ENCODE peak calls at places on chromosomes 4 and X, in nine cellular contexts. O is transverse colon, K is body of pancreas, R is suprapubic skin, C is sigmoid colon, L is SJSA1, G is thoracic aorta, U is fibroblast of the aortic adventitia, D is HCT116. V is an unnamed sample.

GRCh38 chrX:16873106-16873505 is 2.9 kb upstream of the RBBP7 start:
- DNase-seq in O (no peak), K (no peak), R (no peak), C (no peak), L (no peak), G (no peak), U (no peak), D (no peak), V (no peak)

GRCh38 chrX:72002886-72003285 is 92.2 kb downstream of the NHSL2 start:
- DNase-seq in O (no peak), K (no peak), R (no peak), C (no peak), L (no peak), G (no peak), U (no peak), D (no peak), V (peak)

GRCh38 chr4:167114416-167114971 is 119.8 kb downstream of the SPOCK3 start:
- DNase-seq in O (no peak), K (no peak), R (no peak), C (no peak), L (no peak), G (no peak), U (peak), D (no peak), V (no peak)

GRCh38 chr4:135277116-135277979 is 1075.8 kb upstream of the PABPC4L start:
- DNase-seq in O (no peak), K (no peak), R (no peak), C (no peak), L (no peak), G (no peak), U (peak), D (no peak), V (no peak)

GRCh38 chrX:25131055-25131454 is 115.3 kb upstream of the ARX start:
- DNase-seq in O (no peak), K (no peak), R (no peak), C (no peak), L (no peak), G (no peak), U (no peak), D (no peak), V (no peak)

GRCh38 chr4:185215261-185215660 is 5.9 kb downstream of the SNX25 start:
- DNase-seq in O (no peak), K (no peak), R (no peak), C (no peak), L (no peak), G (no peak), U (no peak), D (no peak), V (no peak)

GRCh38 chrX:65668362-65669310 is 1.2 kb downstream of the MSN start:
- DNase-seq in O (peak), K (peak), R (peak), C (peak), L (peak), G (peak), U (peak), D (peak), V (peak)

GRCh38 chrX:44651347-44651746 is 108.7 kb upstream of the FUNDC1 start:
- DNase-seq in O (no peak), K (peak), R (no peak), C (no peak), L (no peak), G (no peak), U (no peak), D (peak), V (no peak)

GRCh38 chr4:8694651-8695151 is 102.1 kb downstream of the CPZ start:
- DNase-seq in O (peak), K (no peak), R (no peak), C (peak), L (no peak), G (no peak), U (no peak), D (no peak), V (no peak)

GRCh38 chr4:68369474-68369805 is 19.6 kb upstream of the YTHDC1 start:
- DNase-seq in O (no peak), K (peak), R (no peak), C (no peak), L (peak), G (no peak), U (no peak), D (peak), V (no peak)

GRCh38 chr4:183638436-183638835 is 20.5 kb downstream of the RWDD4 start:
- DNase-seq in O (no peak), K (no peak), R (no peak), C (no peak), L (peak), G (no peak), U (peak), D (no peak), V (no peak)

GRCh38 chrX:118152721-118153120 is 36.1 kb upstream of the KLHL13 start:
- DNase-seq in O (no peak), K (no peak), R (no peak), C (no peak), L (no peak), G (no peak), U (no peak), D (no peak), V (no peak)

GRCh38 chr4:40576651-40577480 is 52.8 kb downstream of the RBM47 start:
- DNase-seq in O (peak), K (peak), R (peak), C (peak), L (peak), G (peak), U (peak), D (peak), V (peak)

GRCh38 chr4:140980426-140981200 is 152.7 kb downstream of the RNF150 start:
- DNase-seq in O (no peak), K (no peak), R (no peak), C (no peak), L (no peak), G (no peak), U (no peak), D (no peak), V (no peak)

GRCh38 chrX:47172971-47173792 is 20.4 kb upstream of the UBA1 start:
- DNase-seq in O (no peak), K (no peak), R (peak), C (peak), L (no peak), G (no peak), U (no peak), D (no peak), V (no peak)

GRCh38 chr4:8855781-8856245 is 15.8 kb downstream of the HMX1 start:
- DNase-seq in O (no peak), K (no peak), R (no peak), C (no peak), L (no peak), G (no peak), U (no peak), D (no peak), V (no peak)

GRCh38 chr4:69760455-69760854 is at the start of gene SULT1B1:
- DNase-seq in O (peak), K (peak), R (no peak), C (no peak), L (no peak), G (no peak), U (peak), D (no peak), V (no peak)
- H3K4me3 ChIP-seq in O (peak), K (no peak), R (no peak), C (no peak), L (no peak), G (no peak), U (peak), D (no peak), V (no peak)

GRCh38 chrX:101219840-101220191 is 230 bp downstream of the DRP2 start:
- DNase-seq in O (no peak), K (no peak), R (no peak), C (no peak), L (no peak), G (no peak), U (peak), D (no peak), V (no peak)
- H3K4me3 ChIP-seq in O (no peak), K (no peak), R (no peak), C (peak), L (no peak), G (no peak), U (peak), D (no peak), V (no peak)

DNA sequence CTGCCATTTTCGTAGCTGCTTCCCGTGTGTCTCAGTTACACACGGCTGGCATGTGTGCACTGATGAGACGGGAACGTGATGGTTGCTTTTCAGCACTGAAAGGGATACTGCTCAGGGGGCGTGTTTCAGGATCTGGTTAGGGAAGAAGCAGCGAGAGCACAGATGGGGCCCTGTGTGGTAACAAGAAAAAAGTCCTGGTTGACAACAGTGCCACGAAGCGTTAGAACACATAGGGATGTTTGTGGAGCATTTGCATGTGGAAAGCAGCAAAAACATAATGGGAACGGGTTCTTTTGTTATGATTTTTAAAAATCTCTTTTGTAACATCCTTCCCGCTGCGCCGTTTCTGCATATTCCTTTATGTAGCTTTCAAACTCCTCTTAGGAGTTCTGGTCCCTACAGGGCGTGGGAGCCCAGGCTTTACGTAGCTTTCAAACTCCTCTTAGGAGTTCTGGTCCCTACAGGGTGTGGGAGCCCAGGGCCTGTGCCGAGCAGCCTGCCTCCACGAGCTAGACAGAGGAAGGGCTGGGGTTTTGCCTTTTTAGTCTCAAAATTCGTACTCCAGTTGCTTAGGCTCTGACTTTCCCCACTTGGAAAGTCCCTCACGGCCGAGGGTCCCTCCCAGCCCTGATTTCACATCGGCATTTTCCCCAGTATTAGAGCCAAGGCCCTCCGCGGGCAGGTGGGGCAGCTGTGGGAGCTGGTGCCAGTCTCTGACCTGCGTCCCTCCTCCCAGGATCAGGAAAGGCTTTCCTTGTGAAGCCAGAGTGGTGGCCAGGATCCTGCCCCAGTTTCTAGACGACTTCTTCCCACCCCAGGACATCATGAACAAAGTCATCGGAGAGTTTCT is 11.0 kb upstream of the MSANTD1 start:
- DNase-seq in O (no peak), K (no peak), R (no peak), C (no peak), L (no peak), G (no peak), U (no peak), D (no peak), V (no peak)
- H3K4me3 ChIP-seq in O (no peak), K (no peak), R (no peak), C (no peak), L (no peak), G (no peak), U (no peak), D (no peak), V (no peak)

DNA sequence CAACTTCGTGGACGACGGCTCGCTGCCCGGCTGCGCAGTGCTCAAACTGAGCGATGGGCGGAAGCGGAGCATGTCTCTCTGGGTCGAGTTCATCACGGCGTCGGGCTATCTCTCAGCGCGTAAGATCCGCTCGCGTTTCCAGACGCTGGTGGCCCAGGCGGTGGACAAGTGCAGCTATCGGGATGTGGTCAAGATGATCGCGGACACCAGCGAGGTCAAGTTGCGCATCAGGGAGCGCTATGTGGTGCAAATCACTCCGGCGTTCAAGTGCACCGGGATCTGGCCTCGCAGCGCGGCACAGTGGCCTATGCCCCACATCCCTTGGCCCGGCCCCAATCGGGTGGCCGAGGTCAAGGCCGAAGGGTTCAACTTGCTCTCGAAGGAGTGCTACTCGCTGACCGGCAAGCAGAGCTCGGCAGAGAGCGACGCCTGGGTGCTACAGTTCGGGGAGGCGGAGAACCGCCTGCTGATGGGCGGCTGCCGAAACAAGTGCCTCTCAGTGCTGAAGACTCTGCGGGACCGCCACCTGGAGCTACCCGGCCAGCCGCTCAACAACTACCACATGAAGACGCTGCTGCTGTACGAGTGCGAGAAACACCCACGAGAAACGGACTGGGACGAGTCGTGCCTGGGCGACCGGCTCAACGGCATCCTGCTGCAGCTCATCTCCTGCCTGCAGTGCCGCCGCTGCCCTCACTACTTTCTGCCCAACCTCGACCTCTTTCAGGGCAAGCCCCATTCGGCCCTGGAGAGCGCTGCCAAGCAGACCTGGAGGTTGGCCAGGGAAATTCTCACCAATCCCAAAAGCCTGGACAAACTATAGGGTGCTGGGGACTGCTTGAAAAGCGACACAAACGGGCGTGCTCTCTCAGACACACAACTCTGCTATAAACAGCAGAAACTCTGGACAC is 1.6 kb downstream of the MAB21L2 start:
- DNase-seq in O (peak), K (no peak), R (peak), C (peak), L (peak), G (no peak), U (no peak), D (no peak), V (no peak)
- H3K4me3 ChIP-seq in O (peak), K (no peak), R (peak), C (peak), L (peak), G (peak), U (peak), D (no peak), V (peak)

GRCh38 chr4:24816797-24817196 is 21.4 kb downstream of the SOD3 start:
- DNase-seq in O (no peak), K (no peak), R (no peak), C (no peak), L (no peak), G (no peak), U (no peak), D (no peak), V (no peak)
- H3K4me3 ChIP-seq in O (no peak), K (no peak), R (no peak), C (no peak), L (no peak), G (no peak), U (no peak), D (no peak), V (no peak)

GRCh38 chrX:10130354-10130753 is 26.4 kb upstream of the CLCN4 start:
- DNase-seq in O (no peak), K (no peak), R (no peak), C (no peak), L (no peak), G (no peak), U (no peak), D (no peak), V (no peak)
- H3K4me3 ChIP-seq in O (no peak), K (no peak), R (no peak), C (no peak), L (no peak), G (no peak), U (no peak), D (no peak), V (no peak)

GRCh38 chr4:7045961-7046921 is 3.1 kb downstream of the TADA2B start:
- DNase-seq in O (no peak), K (no peak), R (no peak), C (no peak), L (no peak), G (no peak), U (no peak), D (no peak), V (no peak)
- H3K4me3 ChIP-seq in O (no peak), K (no peak), R (peak), C (no peak), L (no peak), G (peak), U (no peak), D (no peak), V (no peak)

GRCh38 chr4:153927546-153927945 is 138.7 kb upstream of the SFRP2 start:
- DNase-seq in O (no peak), K (no peak), R (no peak), C (no peak), L (no peak), G (no peak), U (no peak), D (no peak), V (no peak)

GRCh38 chr4:153933851-153934688 is 145.2 kb upstream of the SFRP2 start:
- DNase-seq in O (no peak), K (peak), R (no peak), C (peak), L (no peak), G (no peak), U (no peak), D (no peak), V (no peak)

GRCh38 chr4:153931804-153932203 is 142.9 kb upstream of the SFRP2 start:
- DNase-seq in O (no peak), K (no peak), R (no peak), C (no peak), L (no peak), G (no peak), U (peak), D (no peak), V (no peak)

GRCh38 chr4:153934689-153935017 is 145.8 kb upstream of the SFRP2 start:
- DNase-seq in O (no peak), K (no peak), R (no peak), C (no peak), L (no peak), G (no peak), U (no peak), D (no peak), V (no peak)

GRCh38 chr4:153929651-153930050 is 140.8 kb upstream of the SFRP2 start:
- DNase-seq in O (no peak), K (no peak), R (no peak), C (no peak), L (no peak), G (no peak), U (no peak), D (no peak), V (no peak)
- H3K4me3 ChIP-seq in O (no peak), K (no peak), R (no peak), C (no peak), L (no peak), G (peak), U (peak), D (no peak), V (no peak)

DNA sequence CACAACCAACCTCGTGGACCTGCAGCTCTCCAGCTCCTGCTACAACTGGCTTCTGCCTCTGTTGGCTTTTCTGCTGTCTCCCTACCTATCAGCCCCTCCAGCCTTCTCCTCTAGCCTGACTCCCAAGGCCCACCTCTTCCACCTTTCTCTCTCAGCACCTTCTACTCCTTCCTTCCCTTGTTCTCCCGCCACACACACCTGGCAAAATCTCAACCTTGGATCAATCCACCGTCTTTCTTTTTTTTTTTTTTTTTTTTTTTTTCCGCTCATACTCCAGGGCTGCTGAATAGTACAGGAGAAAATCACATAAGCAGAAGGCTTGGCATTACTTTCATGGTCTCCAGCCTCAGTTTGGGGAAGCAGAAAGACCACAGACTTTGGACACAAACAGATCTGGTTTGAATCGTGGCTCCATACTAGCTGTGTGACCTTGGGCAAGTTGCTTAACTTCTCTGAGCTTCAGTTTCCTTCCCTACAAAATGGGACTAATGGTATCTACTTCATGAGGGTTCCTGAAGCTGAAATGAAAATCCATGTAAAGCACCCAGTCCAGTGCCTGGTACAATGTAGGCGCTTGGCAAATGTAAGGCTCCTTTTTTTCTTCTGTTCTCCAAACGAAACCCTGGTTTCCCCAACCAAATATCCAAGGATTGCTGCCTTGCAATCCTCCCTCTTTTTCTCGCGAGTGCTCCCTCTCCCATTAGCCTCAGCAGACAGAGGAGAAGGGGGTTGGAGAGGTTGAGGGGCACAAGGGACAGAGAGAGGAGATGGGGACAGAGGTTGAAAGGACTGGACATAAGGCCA is 1.7 kb downstream of the FGD1 start:
- DNase-seq in O (no peak), K (no peak), R (no peak), C (no peak), L (peak), G (no peak), U (peak), D (no peak), V (no peak)
- H3K4me3 ChIP-seq in O (peak), K (peak), R (peak), C (peak), L (peak), G (peak), U (peak), D (no peak), V (no peak)

V was measured in lung.